ENCODE peak calls at places on chromosome 22, in four cellular contexts. T is K562, A is IMR-90, L is fibroblast of lung. C is an unnamed sample. For H4K20me1, the result is how much of the 10 kb centered on the place peaks cover.

GRCh38 chr22:47259049-47259448 is 496.6 kb downstream of the TBC1D22A start:
- DNase-seq in A (no peak), T (no peak), L (no peak), C (no peak)

GRCh38 chr22:35742342-35743100 is 24.8 kb downstream of the APOL5 start:
- DNase-seq in A (peak), T (peak), L (peak), C (no peak)

GRCh38 chr22:21945453-21946261 is 7.0 kb downstream of the PPM1F start:
- DNase-seq in A (no peak), T (no peak), L (no peak), C (no peak)

GRCh38 chr22:41939981-41940852 is 6.7 kb downstream of the CENPM start:
- DNase-seq in L (no peak), A (no peak), T (no peak), C (peak)

GRCh38 chr22:45934659-45935341 is 42.2 kb downstream of the WNT7B start:
- DNase-seq in T (no peak), A (peak), L (peak), C (no peak)

GRCh38 chr22:45302047-45302446 is 7.7 kb upstream of the FAM118A start:
- DNase-seq in L (peak), A (peak), T (no peak), C (no peak)

GRCh38 chr22:50545522-50546325 is at the start of gene KLHDC7B:
- DNase-seq in L (peak), A (peak), T (no peak), C (no peak)

GRCh38 chr22:45544588-45545170 is 42.0 kb downstream of the FBLN1 start:
- DNase-seq in T (no peak), A (peak), L (peak), C (no peak)

GRCh38 chr22:46542011-46542985 is 4.9 kb upstream of the CELSR1 start:
- DNase-seq in L (peak), A (peak), T (peak), C (peak)

GRCh38 chr22:45072322-45072903 is 62.6 kb upstream of the PHF21B start:
- DNase-seq in A (peak), T (peak), L (peak), C (no peak)

GRCh38 chr22:26797910-26798309 is 140.5 kb downstream of the MIAT start:
- DNase-seq in L (no peak), T (peak), A (no peak), C (no peak)

GRCh38 chr22:46354993-46355305 is 19.4 kb downstream of the TRMU start:
- DNase-seq in A (no peak), L (no peak), T (no peak), C (no peak)

GRCh38 chr22:46107089-46107664 is 43.1 kb upstream of the PPARA start:
- DNase-seq in A (no peak), T (no peak), L (no peak), C (no peak)

GRCh38 chr22:46350646-46351045 is 15.1 kb downstream of the TRMU start:
- DNase-seq in L (no peak), T (no peak), A (no peak), C (no peak)

GRCh38 chr22:22721681-22722309 is 77.4 kb downstream of the GGTLC2 start:
- DNase-seq in L (peak), A (peak), T (no peak), C (no peak)

GRCh38 chr22:31488988-31489617 is 539 bp downstream of the EIF4ENIF1 start:
- DNase-seq in L (no peak), A (peak), T (peak), C (peak)

GRCh38 chr22:48404004-48404403 is 1423.7 kb downstream of the BRD1 start:
- DNase-seq in A (no peak), L (no peak), T (no peak), C (no peak)

GRCh38 chr22:43883012-43883661 is 8.7 kb downstream of the PNPLA5 start:
- DNase-seq in A (peak), L (peak), T (peak), C (peak)

GRCh38 chr22:27783436-27784098 is 18.0 kb downstream of the MN1 start:
- DNase-seq in L (no peak), T (no peak), A (no peak), C (no peak)

GRCh38 chr22:50236731-50237409 is 8.0 kb downstream of the TUBGCP6 start:
- DNase-seq in T (no peak), L (no peak), A (peak), C (peak)

GRCh38 chr22:31652129-31652528 is 9.9 kb downstream of the PISD start:
- DNase-seq in L (no peak), A (no peak), T (no peak), C (no peak)

GRCh38 chr22:22469527-22469926 is 39.0 kb downstream of the ZNF280B start:
- DNase-seq in A (no peak), L (no peak), T (no peak), C (no peak)

GRCh38 chr22:26589367-26589844 is 526 bp downstream of the TPST2 start:
- DNase-seq in T (peak), A (peak), L (no peak), C (no peak)

GRCh38 chr22:50196256-50196655 is 4.6 kb upstream of the SELENOO start:
- DNase-seq in L (no peak), A (no peak), T (no peak), C (no peak)

GRCh38 chr22:31022516-31022915 is 53.5 kb downstream of the TUG1 start:
- DNase-seq in L (no peak), T (no peak), A (no peak), C (no peak)

GRCh38 chr22:20852076-20852475 is 6.5 kb downstream of the PI4KA start:
- DNase-seq in T (peak), A (no peak), L (no peak), C (no peak)
- H4K20me1 ChIP-seq in T (under half), A (half or more), L (under half), C (under half)

GRCh38 chr22:37334859-37335818 is 52.8 kb downstream of the CYTH4 start:
- DNase-seq in T (no peak), L (no peak), A (no peak), C (no peak)
- H3K4me2 ChIP-seq in T (no peak), L (no peak), A (peak), C (no peak)

GRCh38 chr22:17171313-17172171 is 12.5 kb upstream of the HDHD5 start:
- DNase-seq in T (peak), L (peak), A (peak), C (peak)

GRCh38 chr22:17167486-17167885 is 8.4 kb upstream of the HDHD5 start:
- DNase-seq in T (no peak), L (no peak), A (no peak), C (no peak)

GRCh38 chr22:17176715-17177114 is 17.6 kb upstream of the HDHD5 start:
- DNase-seq in L (no peak), T (no peak), A (no peak), C (no peak)

GRCh38 chr22:17171016-17171312 is 11.9 kb upstream of the HDHD5 start:
- DNase-seq in T (no peak), A (no peak), L (no peak), C (peak)

DNA sequence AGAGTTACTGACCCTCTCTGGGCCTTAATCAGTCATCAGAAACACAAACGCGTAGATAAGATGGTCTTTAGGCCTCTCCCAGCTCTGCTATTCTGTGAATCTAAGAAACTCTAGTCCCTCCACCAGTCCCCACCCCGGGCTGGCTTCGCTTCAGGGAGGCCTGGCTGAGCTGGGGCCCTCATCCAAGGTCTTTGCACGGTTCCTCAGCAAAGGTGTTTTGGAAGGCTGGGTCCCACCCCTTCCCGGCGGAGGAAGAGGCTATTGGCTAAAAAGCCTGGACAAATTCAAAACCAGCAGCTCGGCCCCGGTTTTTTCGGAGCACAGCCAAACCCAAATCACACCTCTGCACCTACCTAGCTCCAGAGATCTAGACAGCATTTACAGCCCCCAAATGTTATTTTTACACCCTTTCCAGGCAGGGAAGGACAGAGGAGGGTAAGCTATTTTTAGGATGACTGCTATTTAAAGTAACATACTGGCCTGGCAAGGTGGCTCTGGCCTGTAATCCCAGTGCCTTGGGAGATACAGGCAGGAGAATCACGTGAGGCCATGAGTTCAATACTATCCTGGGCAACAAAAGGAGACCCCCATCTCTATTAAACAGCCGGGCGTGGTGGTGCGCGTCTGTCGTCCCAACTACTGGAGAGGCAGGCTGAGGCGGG is 13.2 kb upstream of the HDHD5 start:
- DNase-seq in A (no peak), T (no peak), L (no peak), C (no peak)
- H3K27ac ChIP-seq in A (peak), T (no peak), L (peak), C (peak)

GRCh38 chr22:38505595-38506117 is 455 bp downstream of the DDX17 start:
- DNase-seq in T (peak), A (peak), L (peak), C (peak)

GRCh38 chr22:38506118-38506962 is at the start of gene DDX17:
- DNase-seq in L (peak), A (peak), T (peak), C (peak)

GRCh38 chr22:38504731-38505594 is 1.1 kb downstream of the DDX17 start:
- DNase-seq in T (peak), A (peak), L (peak), C (peak)

GRCh38 chr22:38501797-38502672 is 4.1 kb downstream of the DDX17 start:
- DNase-seq in T (no peak), L (no peak), A (no peak), C (no peak)

GRCh38 chr22:38503021-38503420 is 3.1 kb downstream of the DDX17 start:
- DNase-seq in L (no peak), T (no peak), A (no peak), C (no peak)
- H4K20me1 ChIP-seq in L (under half), T (under half), A (half or more), C (under half)

DNA sequence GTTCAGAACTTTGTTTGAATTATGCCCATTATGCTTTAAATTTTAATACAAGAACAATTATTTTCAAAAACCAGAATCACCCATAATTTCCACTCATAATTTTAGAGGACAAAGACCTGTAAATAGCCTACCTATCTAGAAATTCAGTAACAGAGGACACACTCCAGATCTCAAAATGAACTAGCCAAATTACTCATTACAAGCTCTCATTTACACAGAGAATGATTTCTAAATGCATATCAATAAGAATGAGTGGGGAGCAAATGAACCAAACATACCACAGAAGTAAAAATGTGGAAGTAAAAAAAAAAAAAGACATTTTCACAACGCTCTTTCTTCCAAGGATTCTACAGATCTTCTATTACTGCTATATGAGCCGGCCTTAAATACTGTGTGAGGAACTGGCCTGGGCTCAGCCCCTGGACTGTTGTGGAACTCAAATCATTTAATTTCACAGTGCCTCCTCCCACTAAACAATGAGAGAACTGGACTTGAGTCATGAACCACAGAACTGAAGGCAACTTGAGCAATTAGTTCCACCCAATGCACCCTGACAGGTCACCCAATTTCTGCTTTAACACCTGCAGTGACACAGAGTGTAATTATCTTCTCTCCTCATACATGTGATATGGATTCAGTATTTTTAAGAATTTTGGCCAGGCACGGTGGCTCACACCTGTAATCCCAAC is 8.0 kb downstream of the MRTFA start:
- DNase-seq in L (peak), A (peak), T (no peak), C (no peak)
- H3K4me2 ChIP-seq in L (no peak), A (no peak), T (no peak), C (no peak)

GRCh38 chr22:29342177-29342576 is 26.7 kb upstream of the RASL10A start:
- DNase-seq in T (no peak), L (no peak), A (no peak), C (no peak)
- H3K27ac ChIP-seq in T (no peak), L (no peak), A (no peak), C (no peak)

DNA sequence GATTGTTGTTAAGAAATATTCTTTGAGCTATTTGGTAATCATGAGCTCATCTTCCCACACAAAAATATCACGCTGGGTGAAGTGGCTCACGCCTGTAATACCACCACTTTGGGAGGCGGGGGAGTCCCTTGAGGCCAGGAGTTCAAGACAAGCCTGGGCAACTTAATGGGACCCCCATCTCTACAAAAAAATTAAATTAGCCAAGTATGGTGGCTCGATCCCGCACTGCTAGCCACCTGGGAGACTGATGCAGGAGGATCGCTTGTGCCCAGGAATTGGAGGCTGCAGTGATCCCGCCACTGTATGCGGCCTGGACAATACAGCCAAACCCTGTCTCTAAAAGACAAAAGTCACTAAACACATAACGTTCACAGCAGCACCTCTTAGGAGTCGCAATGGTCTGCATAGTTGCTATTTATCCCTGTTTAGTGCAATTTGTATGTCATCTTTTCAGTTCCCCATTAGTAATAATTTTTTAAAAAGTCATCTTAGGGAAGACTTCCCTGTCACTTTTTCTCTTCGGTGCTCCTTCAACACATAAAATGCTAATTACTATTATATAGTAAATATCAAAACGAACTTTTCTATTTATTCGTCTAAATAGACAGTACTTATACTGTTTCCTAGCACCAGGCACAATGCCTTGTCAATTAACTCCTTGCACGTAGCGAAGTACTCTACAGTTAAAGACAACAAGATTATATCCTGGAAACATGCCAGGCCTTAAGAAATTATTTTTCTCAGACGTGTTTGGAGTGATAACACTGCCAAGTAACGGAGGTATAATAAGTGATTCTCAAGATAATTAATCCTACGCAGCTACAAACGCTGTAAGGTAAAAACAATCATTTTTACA is 1.1 kb downstream of the ST13 start:
- DNase-seq in L (peak), A (no peak), T (no peak), C (no peak)
- H4K20me1 ChIP-seq in L (under half), A (under half), T (under half), C (under half)

DNA sequence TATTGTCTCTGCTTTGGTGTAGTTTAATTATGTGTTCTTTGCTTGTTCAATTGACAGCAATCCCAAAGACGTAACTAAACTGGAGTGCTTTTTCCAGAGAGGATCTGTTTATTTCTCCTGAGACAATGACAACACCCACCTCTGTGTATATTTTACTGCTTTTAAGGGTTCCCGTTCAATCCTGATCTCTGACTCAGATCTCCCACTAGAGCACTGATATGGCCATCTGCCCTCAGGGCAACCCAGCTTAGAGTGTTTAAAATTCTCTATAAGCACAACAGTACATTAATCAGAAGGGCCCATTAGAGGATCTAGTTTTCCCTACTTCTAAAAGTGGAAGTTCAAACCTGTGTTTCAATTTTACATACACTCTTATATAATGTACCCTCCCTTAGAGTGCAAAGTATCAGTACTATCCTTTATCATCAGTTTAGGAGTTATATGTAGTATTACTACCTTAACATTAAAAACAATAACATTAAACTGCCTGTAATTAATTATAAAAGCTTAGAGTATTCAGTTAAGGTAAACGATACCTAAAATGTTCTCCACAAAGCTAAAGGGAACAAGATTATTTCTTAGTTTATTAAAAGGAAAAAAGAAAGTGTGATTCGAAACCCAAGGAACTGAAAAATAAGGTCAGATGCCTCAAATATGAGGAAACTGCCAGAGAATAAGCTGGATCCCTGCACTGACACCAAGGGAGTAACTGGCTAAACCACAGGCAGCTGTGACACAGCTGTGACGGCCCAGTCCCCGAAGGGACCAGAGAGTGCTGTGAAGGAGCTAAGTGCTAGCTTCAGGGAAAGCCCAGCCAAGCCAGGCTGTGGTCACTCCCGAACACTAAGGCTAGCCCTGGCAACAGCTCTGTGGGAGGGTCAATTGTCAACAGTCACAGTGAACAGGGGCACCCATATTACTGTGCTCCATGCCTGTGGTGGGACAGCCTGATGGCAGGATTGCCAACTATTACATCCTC is 15.2 kb downstream of the UFD1 start:
- DNase-seq in L (no peak), T (no peak), A (peak), C (no peak)
- H3K4me2 ChIP-seq in L (peak), T (no peak), A (peak), C (no peak)

GRCh38 chr22:37599161-37599560 is 9.5 kb upstream of the GGA1 start:
- DNase-seq in T (no peak), A (no peak), L (no peak), C (no peak)
- H3K27ac ChIP-seq in T (no peak), A (no peak), L (no peak), C (no peak)

C was measured in MM.1S.